ENCODE peak calls at places on chromosomes 1 and 21, in seven cellular contexts. Z is CD8-positive, alpha-beta T cell; V is cardiac muscle cell; O is left ventricle myocardium inferior; L is tibial nerve; A is A549; S is neural progenitor cell. E is an unnamed sample.

GRCh38 chr1:93178418-93178817 is 1.8 kb downstream of the TMED5 start:
- DNase-seq in S (no peak), A (no peak), V (no peak), Z (no peak), L (no peak), O (no peak), E (peak; percentile 43)

GRCh38 chr1:243924188-243924587 is 74.1 kb upstream of the AKT3 start:
- DNase-seq in Z (no peak), O (no peak), A (peak; percentile 36), S (no peak), L (no peak), V (no peak), E (no peak)

GRCh38 chr1:115164484-115164883 is 75.2 kb upstream of the TSPAN2 start:
- DNase-seq in Z (no peak), A (no peak), L (peak; percentile 40), S (no peak), O (no peak), V (no peak), E (peak; percentile 68)

GRCh38 chr21:45846373-45847160 is 135.0 kb upstream of the COL6A1 start:
- DNase-seq in O (peak; percentile 43), S (no peak), A (no peak), Z (no peak), V (peak; percentile 29), L (peak; percentile 32), E (no peak)

GRCh38 chr21:17636711-17637110 is 24.0 kb upstream of the BTG3 start:
- DNase-seq in Z (no peak), O (no peak), L (no peak), S (no peak), A (no peak), V (no peak), E (no peak)

GRCh38 chr1:223708001-223708359 is 4.4 kb upstream of the CAPN2 start:
- DNase-seq in L (no peak), V (no peak), A (peak; percentile 87), Z (no peak), O (no peak), S (no peak), E (no peak)

GRCh38 chr1:214537872-214538473 is 13.4 kb downstream of the PTPN14 start:
- DNase-seq in O (no peak), A (no peak), L (no peak), Z (no peak), V (no peak), S (no peak), E (no peak)

GRCh38 chr1:82377201-82377884 is 576.6 kb downstream of the ADGRL2 start:
- DNase-seq in O (no peak), A (no peak), Z (no peak), L (no peak), S (no peak), V (no peak), E (no peak)

GRCh38 chr1:23692308-23692871 is 784 bp downstream of the RPL11 start:
- DNase-seq in S (peak; percentile 11), Z (no peak), O (no peak), L (no peak), A (no peak), V (no peak), E (no peak)

GRCh38 chr1:86352096-86352495 is 44.0 kb downstream of the ODF2L start:
- DNase-seq in A (no peak), S (no peak), V (no peak), O (no peak), Z (no peak), L (no peak), E (no peak)

GRCh38 chr1:161285519-161285918 is 24.2 kb downstream of the MPZ start:
- DNase-seq in L (no peak), A (no peak), V (no peak), S (no peak), Z (no peak), O (no peak), E (no peak)

GRCh38 chr1:97034651-97035050 is 313.1 kb downstream of the PTBP2 start:
- DNase-seq in S (no peak), O (no peak), Z (no peak), L (no peak), V (no peak), A (no peak), E (no peak)

GRCh38 chr1:6424619-6425593 is at the start of gene ESPN:
- DNase-seq in V (no peak), S (peak; percentile 76), O (no peak), A (no peak), L (no peak), Z (no peak), E (no peak)

GRCh38 chr1:171739646-171740045 is 2.2 kb downstream of the VAMP4 start:
- DNase-seq in S (no peak), O (no peak), Z (no peak), V (no peak), L (no peak), A (no peak), E (no peak)

GRCh38 chr1:27026621-27027574 is 14.2 kb upstream of the TENT5B start:
- DNase-seq in V (peak; percentile 69), Z (no peak), L (no peak), A (no peak), O (no peak), S (peak; percentile 88), E (peak; percentile 36)
- H3K27ac ChIP-seq in V (no peak overlapping the region), Z (no peak overlapping the region), L (no peak overlapping the region), A (no peak overlapping the region), O (no peak overlapping the region), S (no peak overlapping the region), E (peak overlapping the region; percentile 57)

GRCh38 chr1:20684651-20685050 is 23.5 kb upstream of the DDOST start:
- DNase-seq in A (no peak), O (no peak), L (no peak), Z (no peak), S (no peak), V (no peak), E (no peak)
- H3K4me3 ChIP-seq in A (no peak overlapping the region), O (peak overlapping the region; percentile 67), L (no peak overlapping the region), Z (no peak overlapping the region), S (no peak overlapping the region), V (no peak overlapping the region), E (peak overlapping the region; percentile 16)

GRCh38 chr1:79633456-79633855 is 626.9 kb upstream of the ADGRL4 start:
- DNase-seq in S (no peak), V (no peak), O (no peak), Z (no peak), L (no peak), A (no peak), E (no peak)

GRCh38 chr1:79629414-79629813 is 622.9 kb upstream of the ADGRL4 start:
- DNase-seq in Z (no peak), O (no peak), A (no peak), L (no peak), V (no peak), S (no peak), E (no peak)
- H3K27ac ChIP-seq in Z (no peak overlapping the region), O (no peak overlapping the region), A (no peak overlapping the region), L (no peak overlapping the region), V (no peak overlapping the region), S (no peak overlapping the region), E (no peak overlapping the region)

GRCh38 chr1:3908886-3909517 is 8.9 kb upstream of the C1orf174 start:
- DNase-seq in V (no peak), L (no peak), Z (no peak), A (no peak), S (no peak), O (no peak), E (no peak)
- H3K4me3 ChIP-seq in V (no peak overlapping the region), L (no peak overlapping the region), Z (no peak overlapping the region), A (no peak overlapping the region), S (no peak overlapping the region), O (no peak overlapping the region), E (no peak overlapping the region)

E was measured in adrenal gland.